ENCODE peak calls at places on chromosomes 7 and 10, in six cellular contexts. One of them, this sample, is unnamed.

GRCh38 chr10:92290837-92291609 is at the start of the genes CPEB3 and MARCHF5:
- DNase-seq in RCC 7860: peak; percentile 95
- DNase-seq in NCI-H2029 treated with DMSO at 0.1 percent for 48 hours: peak; percentile 18
- DNase-seq in NCI-H1092: peak; percentile 90
- DNase-seq in ureter: peak; percentile 97
- DNase-seq in WERI-Rb-1: peak; percentile 97
- DNase-seq in this sample: peak; percentile 62

GRCh38 chr7:1096156-1097119 is 8.5 kb downstream of the GPER1 start:
- DNase-seq in NCI-H1092: peak; percentile 56
- DNase-seq in NCI-H2029 treated with DMSO at 0.1 percent for 48 hours: no peak
- DNase-seq in WERI-Rb-1: no peak
- DNase-seq in RCC 7860: no peak
- DNase-seq in ureter: peak; percentile 61
- DNase-seq in this sample: no peak

GRCh38 chr7:142440219-142441073 is 182.6 kb upstream of the PRSS58 start:
- DNase-seq in NCI-H1092: no peak
- DNase-seq in ureter: no peak
- DNase-seq in WERI-Rb-1: no peak
- DNase-seq in RCC 7860: peak; percentile 79
- DNase-seq in NCI-H2029 treated with DMSO at 0.1 percent for 48 hours: no peak
- DNase-seq in this sample: no peak

GRCh38 chr7:5532520-5533335 is 109.1 kb upstream of the TNRC18 start:
- DNase-seq in ureter: peak; percentile 86
- DNase-seq in NCI-H1092: no peak
- DNase-seq in NCI-H2029 treated with DMSO at 0.1 percent for 48 hours: no peak
- DNase-seq in RCC 7860: no peak
- DNase-seq in WERI-Rb-1: no peak
- DNase-seq in this sample: no peak

GRCh38 chr10:127977368-127978009 is 70.6 kb downstream of the PTPRE start:
- DNase-seq in WERI-Rb-1: peak; percentile 64
- DNase-seq in NCI-H1092: no peak
- DNase-seq in ureter: peak; percentile 55
- DNase-seq in NCI-H2029 treated with DMSO at 0.1 percent for 48 hours: no peak
- DNase-seq in RCC 7860: peak; percentile 89
- DNase-seq in this sample: no peak

GRCh38 chr7:82029236-82029635 is 259.4 kb upstream of the HGF start:
- DNase-seq in ureter: no peak
- DNase-seq in NCI-H2029 treated with DMSO at 0.1 percent for 48 hours: no peak
- DNase-seq in RCC 7860: no peak
- DNase-seq in WERI-Rb-1: no peak
- DNase-seq in NCI-H1092: no peak
- DNase-seq in this sample: no peak

GRCh38 chr10:25725917-25726716 is 207.9 kb upstream of the MYO3A start:
- DNase-seq in NCI-H2029 treated with DMSO at 0.1 percent for 48 hours: peak; percentile 14
- DNase-seq in ureter: no peak
- DNase-seq in RCC 7860: peak; percentile 33
- DNase-seq in NCI-H1092: peak; percentile 18
- DNase-seq in WERI-Rb-1: peak; percentile 30
- DNase-seq in this sample: no peak

GRCh38 chr7:8639668-8640067 is 206.3 kb downstream of the NXPH1 start:
- DNase-seq in WERI-Rb-1: no peak
- DNase-seq in RCC 7860: no peak
- DNase-seq in NCI-H2029 treated with DMSO at 0.1 percent for 48 hours: no peak
- DNase-seq in ureter: no peak
- DNase-seq in NCI-H1092: no peak
- DNase-seq in this sample: no peak

GRCh38 chr7:124482229-124482628 is 283.4 kb downstream of the GPR37 start:
- DNase-seq in NCI-H2029 treated with DMSO at 0.1 percent for 48 hours: no peak
- DNase-seq in RCC 7860: no peak
- DNase-seq in WERI-Rb-1: no peak
- DNase-seq in ureter: no peak
- DNase-seq in NCI-H1092: no peak
- DNase-seq in this sample: no peak

GRCh38 chr7:50092579-50093411 is at the start of gene ZPBP:
- DNase-seq in NCI-H1092: peak; percentile 19
- DNase-seq in RCC 7860: peak; percentile 22
- DNase-seq in WERI-Rb-1: no peak
- DNase-seq in ureter: peak; percentile 49
- DNase-seq in NCI-H2029 treated with DMSO at 0.1 percent for 48 hours: peak; percentile 30
- DNase-seq in this sample: no peak

GRCh38 chr10:21995557-21995956 is 8.0 kb downstream of the DNAJC1 start:
- DNase-seq in NCI-H2029 treated with DMSO at 0.1 percent for 48 hours: no peak
- DNase-seq in RCC 7860: no peak
- DNase-seq in NCI-H1092: no peak
- DNase-seq in ureter: no peak
- DNase-seq in WERI-Rb-1: no peak
- DNase-seq in this sample: no peak

GRCh38 chr10:44973323-44974081 is 5.1 kb downstream of the DEPP1 start:
- DNase-seq in NCI-H1092: no peak
- DNase-seq in NCI-H2029 treated with DMSO at 0.1 percent for 48 hours: no peak
- DNase-seq in WERI-Rb-1: peak; percentile 42
- DNase-seq in ureter: no peak
- DNase-seq in RCC 7860: no peak
- DNase-seq in this sample: no peak

This sample was measured in NCI-H187 treated with DMSO at 0.1 percent for 48 hours.